ENCODE peak calls at places on chromosomes 5 and 9, in seven cellular contexts. Z is tibial artery; G is bronchial epithelial cell; O is sigmoid colon; U is aorta; P is effector memory CD4-positive, alpha-beta T cell; S is astrocyte. B is an unnamed sample. For H3K27me3, the result is how much of the 10 kb centered on the place peaks cover.

GRCh38 chr9:7058539-7058938 is 300.8 kb downstream of the KDM4C start:
- DNase-seq in U (no peak), O (no peak), S (peak), G (no peak), Z (no peak), P (no peak), B (no peak)

GRCh38 chr5:30802961-30803705 is 390.4 kb upstream of the CDH6 start:
- DNase-seq in U (no peak), G (no peak), S (peak), O (no peak), Z (no peak), P (no peak), B (no peak)

GRCh38 chr5:72440207-72440638 is 67.0 kb downstream of the ZNF366 start:
- DNase-seq in G (no peak), Z (no peak), U (no peak), S (no peak), O (no peak), P (no peak), B (no peak)

GRCh38 chr9:115262952-115263351 is 145.0 kb upstream of the TNC start:
- DNase-seq in G (peak), S (peak), Z (no peak), O (no peak), U (no peak), P (no peak), B (no peak)

GRCh38 chr9:108973876-108974275 is 39.4 kb downstream of the CTNNAL1 start:
- DNase-seq in Z (no peak), O (no peak), P (no peak), G (no peak), S (no peak), U (no peak), B (no peak)

GRCh38 chr5:72543365-72543764 is 36.2 kb upstream of the ZNF366 start:
- DNase-seq in Z (no peak), G (peak), S (peak), U (no peak), P (no peak), O (no peak), B (no peak)

GRCh38 chr9:22214021-22214420 is 204.9 kb upstream of the CDKN2B start:
- DNase-seq in Z (no peak), G (no peak), S (peak), P (no peak), U (no peak), O (no peak), B (no peak)

GRCh38 chr5:15929616-15930303 is 249.8 kb downstream of the MARCHF11 start:
- DNase-seq in S (peak), P (no peak), U (no peak), Z (no peak), O (no peak), G (no peak), B (no peak)

GRCh38 chr5:176611435-176611834 is 1.5 kb upstream of the GPRIN1 start:
- DNase-seq in U (peak), G (peak), Z (peak), O (no peak), S (peak), P (no peak), B (peak)

GRCh38 chr9:91315191-91315590 is 46.5 kb downstream of the AUH start:
- DNase-seq in Z (no peak), G (no peak), U (no peak), S (no peak), O (no peak), P (no peak), B (no peak)

GRCh38 chr9:82789155-82789824 is 273.7 kb downstream of the RASEF start:
- DNase-seq in Z (no peak), U (no peak), O (no peak), P (no peak), G (no peak), S (no peak), B (no peak)

GRCh38 chr9:76610009-76610352 is 151.0 kb downstream of the GCNT1 start:
- DNase-seq in Z (peak), U (peak), P (no peak), G (no peak), O (peak), S (peak), B (no peak)

GRCh38 chr5:180133971-180134508 is 62.5 kb upstream of the RNF130 start:
- DNase-seq in U (no peak), Z (no peak), S (no peak), P (no peak), O (no peak), G (no peak), B (no peak)
- H3K27me3 ChIP-seq in U (under half), Z (under half), S (under half), P (under half), O (under half), G (under half), B (under half)

DNA sequence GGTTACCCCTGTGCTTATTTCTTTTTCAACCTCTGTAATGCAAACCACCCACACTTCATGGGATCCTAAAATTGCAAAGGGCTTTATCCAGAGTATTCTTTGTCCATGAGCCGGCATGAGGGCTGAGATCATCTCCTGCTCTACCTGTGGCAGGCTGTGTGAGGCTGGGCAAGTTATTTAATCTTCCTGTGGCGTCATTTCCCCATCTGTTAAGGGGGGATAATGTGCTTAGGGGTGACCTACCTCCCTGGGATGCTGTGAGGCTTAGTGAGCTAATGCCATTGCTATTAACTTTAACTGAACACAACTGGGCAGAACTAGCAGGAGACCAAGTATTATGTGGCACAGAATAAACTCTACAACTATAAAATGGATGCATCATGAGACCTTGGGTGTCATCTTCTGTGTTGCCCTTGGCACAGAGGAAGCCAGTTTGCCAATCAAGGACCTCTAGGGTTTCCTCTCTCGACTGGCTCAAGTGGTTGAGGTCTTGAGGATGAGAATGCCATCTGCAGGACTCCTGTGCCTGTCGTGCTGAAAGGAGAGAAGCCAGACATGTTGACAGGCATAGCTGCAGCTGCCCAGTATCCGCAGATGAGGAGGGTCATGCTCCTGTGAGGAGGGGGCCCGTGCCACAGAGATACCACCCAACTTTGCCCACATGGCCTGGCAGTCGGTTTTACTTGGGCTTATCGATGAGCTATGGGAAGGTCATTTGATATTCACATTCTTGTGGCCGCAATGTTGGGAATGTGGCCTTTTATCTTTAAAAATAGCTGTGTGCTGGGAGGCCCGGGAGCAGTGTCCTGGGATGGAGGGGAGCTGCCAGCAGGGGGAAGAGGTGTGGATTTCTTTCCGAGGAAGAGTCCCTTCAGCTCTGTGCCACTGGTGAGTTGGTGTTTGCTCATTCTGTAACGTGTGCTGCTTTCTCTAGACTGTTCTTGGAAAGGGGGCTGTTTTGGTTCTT is 17.2 kb downstream of the FRMPD1 start:
- DNase-seq in U (no peak), Z (no peak), P (no peak), O (no peak), S (no peak), G (peak), B (no peak)
- H3K27me3 ChIP-seq in U (under half), Z (under half), P (under half), O (under half), S (under half), G (under half), B (under half)

GRCh38 chr9:95505676-95506437 is 10.9 kb downstream of the PTCH1 start:
- DNase-seq in O (peak), U (peak), S (peak), P (no peak), Z (no peak), G (peak), B (no peak)

GRCh38 chr9:95506438-95506691 is 10.4 kb downstream of the PTCH1 start:
- DNase-seq in Z (no peak), U (peak), O (no peak), P (no peak), G (peak), S (peak), B (no peak)

GRCh38 chr9:95508242-95508967 is 8.4 kb downstream of the PTCH1 start:
- DNase-seq in P (no peak), O (no peak), G (no peak), S (no peak), U (no peak), Z (no peak), B (no peak)

GRCh38 chr9:95507456-95508241 is 9.1 kb downstream of the PTCH1 start:
- DNase-seq in P (no peak), S (peak), U (peak), Z (peak), O (peak), G (peak), B (no peak)

GRCh38 chr9:95506692-95507455 is 9.9 kb downstream of the PTCH1 start:
- DNase-seq in P (no peak), U (peak), S (no peak), O (peak), G (peak), Z (peak), B (no peak)
- H3K27me3 ChIP-seq in P (under half), U (under half), S (under half), O (under half), G (under half), Z (under half), B (under half)

GRCh38 chr9:20349568-20349967 is 272.7 kb downstream of the MLLT3 start:
- DNase-seq in O (no peak), Z (no peak), P (no peak), U (no peak), S (no peak), G (no peak), B (no peak)
- H3K27me3 ChIP-seq in O (under half), Z (under half), P (under half), U (under half), S (under half), G (under half), B (under half)

DNA sequence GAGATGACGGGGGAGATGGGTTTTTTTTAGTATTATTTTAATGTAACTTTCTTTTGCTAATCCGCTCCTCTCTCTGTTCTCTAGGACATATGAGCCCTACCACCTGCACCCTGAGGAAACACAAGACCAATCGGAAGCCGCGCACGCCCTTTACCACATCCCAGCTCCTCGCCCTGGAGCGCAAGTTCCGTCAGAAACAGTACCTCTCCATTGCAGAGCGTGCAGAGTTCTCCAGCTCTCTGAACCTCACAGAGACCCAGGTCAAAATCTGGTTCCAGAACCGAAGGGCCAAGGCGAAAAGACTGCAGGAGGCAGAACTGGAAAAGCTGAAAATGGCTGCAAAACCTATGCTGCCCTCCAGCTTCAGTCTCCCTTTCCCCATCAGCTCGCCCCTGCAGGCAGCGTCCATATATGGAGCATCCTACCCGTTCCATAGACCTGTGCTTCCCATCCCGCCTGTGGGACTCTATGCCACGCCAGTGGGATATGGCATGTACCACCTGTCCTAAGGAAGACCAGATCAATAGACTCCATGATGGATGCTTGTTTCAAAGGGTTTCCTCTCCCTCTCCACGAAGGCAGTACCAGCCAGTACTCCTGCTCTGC is 4.8 kb downstream of the MSX2 start:
- DNase-seq in G (no peak), O (no peak), U (no peak), S (no peak), P (no peak), Z (no peak), B (no peak)
- H3K27me3 ChIP-seq in G (under half), O (under half), U (under half), S (half or more), P (under half), Z (under half), B (under half)

GRCh38 chr9:132486706-132487350 is 76.8 kb downstream of the CFAP77 start:
- DNase-seq in P (peak), U (peak), S (no peak), G (no peak), O (no peak), Z (no peak), B (no peak)
- H3K27me3 ChIP-seq in P (under half), U (under half), S (under half), G (under half), O (under half), Z (half or more), B (half or more)

DNA sequence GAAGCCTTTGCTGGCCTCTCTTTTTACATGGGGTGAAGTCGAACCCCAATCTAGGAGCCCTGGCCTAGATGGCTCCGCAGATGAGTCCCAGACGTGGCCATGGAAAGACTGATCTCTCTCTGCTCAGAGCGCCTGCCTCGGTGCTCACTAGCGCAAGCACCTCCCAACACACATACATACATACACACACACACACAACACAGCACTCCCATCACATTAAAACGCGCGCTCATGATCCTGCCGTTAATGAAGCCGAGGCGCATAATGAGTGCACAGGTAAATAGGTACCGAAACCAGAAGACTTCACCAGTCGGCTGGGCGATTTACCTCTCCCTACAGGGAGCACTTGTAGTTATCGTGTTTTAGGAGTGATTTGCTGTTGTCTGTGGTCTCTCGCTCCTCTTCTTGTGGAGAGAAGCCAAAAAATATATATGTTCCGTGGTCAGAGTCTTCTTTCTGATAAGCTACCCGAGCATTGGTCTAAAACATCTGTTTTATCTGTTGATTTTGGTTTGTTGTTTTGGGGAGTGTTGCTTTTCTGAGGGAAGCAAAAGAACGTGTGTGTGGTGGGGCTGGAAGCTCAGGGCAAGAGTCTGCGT is 207.7 kb downstream of the MEF2C start:
- DNase-seq in G (no peak), O (no peak), P (no peak), U (peak), Z (no peak), S (peak), B (no peak)
- H3K27me3 ChIP-seq in G (half or more), O (half or more), P (half or more), U (under half), Z (half or more), S (under half), B (half or more)

DNA sequence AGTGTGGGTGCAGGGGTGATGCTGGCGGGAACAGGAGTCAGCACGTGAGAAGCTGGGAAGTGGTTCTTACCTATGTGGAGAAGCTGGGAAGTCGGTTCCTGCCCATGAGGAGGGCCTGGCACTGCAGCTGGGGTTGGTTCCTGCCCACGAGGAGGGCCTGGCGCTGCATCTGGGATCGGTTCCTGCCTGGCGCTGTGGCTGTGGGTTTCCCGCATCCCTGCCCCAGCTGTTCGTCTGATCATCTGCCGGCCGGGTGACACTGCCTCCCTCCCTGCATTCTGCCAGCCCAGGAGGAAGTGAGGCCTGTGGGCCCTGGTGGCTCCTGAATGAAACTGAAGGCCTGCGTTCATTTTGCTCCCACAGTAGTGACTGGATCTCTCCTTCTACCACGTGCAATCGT is 5.1 kb downstream of the OBP2A start:
- DNase-seq in Z (no peak), S (no peak), P (no peak), O (no peak), U (no peak), G (no peak), B (no peak)
- H3K27me3 ChIP-seq in Z (under half), S (under half), P (under half), O (under half), U (under half), G (under half), B (under half)

GRCh38 chr9:4497395-4497794 is 7.1 kb downstream of the SLC1A1 start:
- DNase-seq in U (no peak), G (no peak), Z (no peak), O (no peak), P (no peak), S (no peak), B (no peak)

GRCh38 chr9:4496497-4496896 is 6.2 kb downstream of the SLC1A1 start:
- DNase-seq in O (no peak), G (no peak), Z (no peak), P (no peak), U (no peak), S (no peak), B (no peak)

GRCh38 chr9:4494337-4494736 is 4.1 kb downstream of the SLC1A1 start:
- DNase-seq in P (no peak), O (no peak), G (peak), S (no peak), U (no peak), Z (no peak), B (no peak)

GRCh38 chr9:4495537-4495936 is 5.3 kb downstream of the SLC1A1 start:
- DNase-seq in S (no peak), Z (no peak), U (no peak), O (no peak), P (no peak), G (no peak), B (no peak)

GRCh38 chr9:4494806-4495205 is 4.5 kb downstream of the SLC1A1 start:
- DNase-seq in G (no peak), P (no peak), Z (no peak), S (no peak), O (no peak), U (no peak), B (no peak)
- H3K27me3 ChIP-seq in G (under half), P (under half), Z (under half), S (under half), O (under half), U (under half), B (under half)